ENCODE peak calls at places on chromosome 11, in ten cellular contexts. F is amniotic stem cell; N is T-cell; P is OCI-M1; V is hippocampal formation; Y is pulmonary artery endothelial cell; Z is stromal cell of bone marrow; T is thoracic aorta; B is activated T-cell treated with anti-CD3 and anti-CD28 coated beads, Interleukin-2, amount 50 U/mL, for 48 hours; J is colonic mucosa. R is an unnamed sample.

GRCh38 chr11:94933225-94934130 is 39.9 kb downstream of the CWC15 start:
- DNase-seq in Z (peak), Y (peak), V (no peak), J (no peak), F (peak), P (no peak), T (no peak), B (no peak), N (no peak), R (no peak)

GRCh38 chr11:75538150-75538942 is 12.6 kb upstream of the GDPD5 start:
- DNase-seq in V (no peak), Z (no peak), P (peak), B (peak), N (no peak), J (no peak), T (no peak), F (no peak), Y (no peak), R (no peak)

GRCh38 chr11:45182902-45183301 is 36.5 kb downstream of the PRDM11 start:
- DNase-seq in Y (peak), Z (no peak), B (no peak), N (no peak), J (no peak), V (no peak), T (no peak), F (no peak), P (peak), R (no peak)

GRCh38 chr11:12225046-12225739 is 114.8 kb downstream of the MICAL2 start:
- DNase-seq in Y (no peak), B (no peak), V (no peak), N (no peak), P (no peak), F (no peak), T (no peak), Z (no peak), J (no peak), R (no peak)

GRCh38 chr11:80860632-80861031 is 1419.8 kb upstream of the TENM4 start:
- DNase-seq in N (no peak), J (no peak), P (no peak), Y (peak), F (no peak), B (no peak), V (no peak), T (no peak), Z (no peak), R (no peak)

GRCh38 chr11:64039012-64039665 is 3.4 kb downstream of the FLRT1 start:
- DNase-seq in F (no peak), N (no peak), T (no peak), J (no peak), Y (no peak), P (no peak), B (no peak), Z (no peak), V (no peak), R (no peak)

GRCh38 chr11:89163686-89164085 is 14.0 kb upstream of the TYR start:
- DNase-seq in N (no peak), F (no peak), P (no peak), T (no peak), Y (no peak), J (no peak), V (no peak), Z (no peak), B (no peak), R (no peak)

GRCh38 chr11:111612211-111612610 is 10.0 kb downstream of the SIK2 start:
- DNase-seq in F (no peak), B (no peak), Y (no peak), T (no peak), J (no peak), V (no peak), N (no peak), Z (no peak), P (no peak), R (no peak)

GRCh38 chr11:68610452-68611116 is 73.8 kb upstream of the GAL start:
- DNase-seq in V (peak), B (no peak), Y (no peak), N (no peak), P (peak), T (no peak), J (no peak), Z (no peak), F (no peak), R (no peak)

GRCh38 chr11:68166969-68167368 is 45.8 kb upstream of the CHKA start:
- DNase-seq in F (no peak), V (no peak), Z (no peak), Y (no peak), P (no peak), N (no peak), J (no peak), B (no peak), T (no peak), R (no peak)

GRCh38 chr11:116776522-116776984 is 3.8 kb upstream of the BUD13 start:
- DNase-seq in Z (no peak), V (no peak), F (no peak), P (peak), N (no peak), Y (no peak), B (no peak), T (no peak), J (no peak), R (no peak)

GRCh38 chr11:122815900-122816299 is 22.4 kb upstream of the CRTAM start:
- DNase-seq in P (no peak), N (no peak), B (no peak), Z (no peak), V (no peak), T (no peak), J (no peak), Y (no peak), F (no peak), R (no peak)

GRCh38 chr11:72139500-72139899 is 4.0 kb downstream of the FOLR3 start:
- DNase-seq in N (no peak), P (no peak), F (no peak), Y (no peak), J (no peak), T (no peak), B (no peak), Z (no peak), V (no peak), R (no peak)

GRCh38 chr11:74543991-74544390 is 48.4 kb upstream of the POLD3 start:
- DNase-seq in P (no peak), Z (no peak), Y (no peak), J (no peak), F (no peak), N (no peak), V (no peak), B (no peak), T (no peak), R (no peak)

GRCh38 chr11:103619480-103619879 is 417.0 kb upstream of the DDI1 start:
- DNase-seq in Y (no peak), F (no peak), Z (no peak), N (no peak), J (no peak), T (no peak), B (no peak), V (no peak), P (peak), R (no peak)

GRCh38 chr11:93822359-93822758 is 28.1 kb downstream of the VSTM5 start:
- DNase-seq in J (no peak), P (peak), V (no peak), B (no peak), N (no peak), T (no peak), Y (no peak), Z (no peak), F (no peak), R (no peak)

GRCh38 chr11:93967944-93968343 is 53.2 kb upstream of the HEPHL1 start:
- DNase-seq in J (no peak), P (no peak), Y (no peak), N (no peak), Z (no peak), T (no peak), B (no peak), F (no peak), V (no peak), R (no peak)

GRCh38 chr11:74783241-74783871 is 34.7 kb downstream of the RNF169 start:
- DNase-seq in F (peak), P (peak), N (no peak), J (no peak), V (peak), T (no peak), Z (peak), Y (peak), B (no peak), R (peak)

GRCh38 chr11:5390210-5390609 is 6.6 kb downstream of the OR51M1 start:
- DNase-seq in J (no peak), T (no peak), Y (no peak), P (no peak), F (no peak), V (no peak), B (no peak), Z (no peak), N (no peak), R (no peak)

GRCh38 chr11:120326845-120327281 is 1.8 kb downstream of the TLCD5 start:
- DNase-seq in P (peak), Y (no peak), F (no peak), Z (no peak), V (no peak), B (no peak), N (no peak), J (no peak), T (no peak), R (peak)

GRCh38 chr11:133927690-133928627 is 28.8 kb downstream of the IGSF9B start:
- DNase-seq in N (peak), Y (peak), T (no peak), F (peak), J (peak), Z (no peak), V (peak), B (peak), P (peak), R (peak)

GRCh38 chr11:122679441-122679840 is 23.9 kb downstream of the UBASH3B start:
- DNase-seq in F (no peak), P (no peak), Z (no peak), Y (no peak), T (no peak), B (no peak), V (no peak), J (no peak), N (no peak), R (no peak)

GRCh38 chr11:67371549-67372231 is 1.7 kb downstream of the CLCF1 start:
- DNase-seq in P (peak), N (no peak), F (peak), Y (no peak), Z (no peak), J (peak), T (no peak), B (peak), V (no peak), R (no peak)

GRCh38 chr11:69386594-69387408 is 92.8 kb downstream of the MYEOV start:
- DNase-seq in B (no peak), J (no peak), V (no peak), N (no peak), Z (no peak), P (no peak), T (no peak), Y (no peak), F (no peak), R (no peak)

GRCh38 chr11:130550984-130551383 is 102.5 kb downstream of the ADAMTS15 start:
- DNase-seq in Y (no peak), T (no peak), Z (no peak), V (no peak), P (no peak), B (no peak), J (no peak), F (no peak), N (no peak), R (no peak)

GRCh38 chr11:34308049-34308692 is 49.6 kb downstream of the ABTB2 start:
- DNase-seq in V (no peak), J (no peak), Z (no peak), F (no peak), Y (no peak), N (no peak), P (no peak), B (no peak), T (no peak), R (no peak)

GRCh38 chr11:93089474-93090102 is 108.2 kb downstream of the SLC36A4 start:
- DNase-seq in F (peak), B (no peak), J (peak), T (no peak), N (no peak), V (peak), Z (peak), Y (no peak), P (peak), R (no peak)

GRCh38 chr11:100849914-100850235 is 162.8 kb downstream of the ARHGAP42 start:
- DNase-seq in F (no peak), V (no peak), Z (no peak), N (no peak), Y (no peak), B (no peak), T (no peak), J (no peak), P (no peak), R (no peak)

GRCh38 chr11:75655619-75656018 is 13.2 kb downstream of the MAP6 start:
- DNase-seq in B (no peak), J (no peak), T (no peak), Z (no peak), V (no peak), F (no peak), N (no peak), P (no peak), Y (no peak), R (no peak)